ENCODE peak calls at places on chromosomes 16 and 17, in ten cellular contexts. One of them, this sample, is unnamed.

GRCh38 chr17:75769536-75769935 is 4.5 kb upstream of the GALK1 start:
- DNase-seq in frontal cortex: no peak
- DNase-seq in HTR-8/SVneo: no peak
- DNase-seq in NCI-H510A treated with DMSO at 0.1 percent for 48 hours: peak
- DNase-seq in NCI-H1092: no peak
- DNase-seq in GM23248: no peak
- DNase-seq in activated T-cell treated with anti-CD3 and anti-CD28 coated beads for 24 hours: no peak
- DNase-seq in DMS53: peak
- DNase-seq in kidney glomerular epithelial cell: no peak
- DNase-seq in neural crest cell: no peak
- DNase-seq in this sample: no peak

GRCh38 chr17:16989953-16990860 is 18.3 kb upstream of the TNFRSF13B start:
- DNase-seq in frontal cortex: no peak
- DNase-seq in HTR-8/SVneo: no peak
- DNase-seq in NCI-H510A treated with DMSO at 0.1 percent for 48 hours: no peak
- DNase-seq in NCI-H1092: no peak
- DNase-seq in GM23248: peak
- DNase-seq in activated T-cell treated with anti-CD3 and anti-CD28 coated beads for 24 hours: no peak
- DNase-seq in DMS53: peak
- DNase-seq in kidney glomerular epithelial cell: no peak
- DNase-seq in neural crest cell: no peak
- DNase-seq in this sample: peak

GRCh38 chr16:49527621-49528020 is 154.0 kb downstream of the C16orf78 start:
- DNase-seq in frontal cortex: no peak
- DNase-seq in HTR-8/SVneo: no peak
- DNase-seq in NCI-H510A treated with DMSO at 0.1 percent for 48 hours: no peak
- DNase-seq in NCI-H1092: no peak
- DNase-seq in GM23248: no peak
- DNase-seq in activated T-cell treated with anti-CD3 and anti-CD28 coated beads for 24 hours: no peak
- DNase-seq in DMS53: no peak
- DNase-seq in kidney glomerular epithelial cell: no peak
- DNase-seq in neural crest cell: no peak
- DNase-seq in this sample: no peak

GRCh38 chr17:2798188-2798587 is 1.9 kb downstream of the RAP1GAP2 start:
- DNase-seq in frontal cortex: no peak
- DNase-seq in HTR-8/SVneo: no peak
- DNase-seq in NCI-H510A treated with DMSO at 0.1 percent for 48 hours: no peak
- DNase-seq in NCI-H1092: no peak
- DNase-seq in GM23248: no peak
- DNase-seq in activated T-cell treated with anti-CD3 and anti-CD28 coated beads for 24 hours: no peak
- DNase-seq in DMS53: no peak
- DNase-seq in kidney glomerular epithelial cell: no peak
- DNase-seq in neural crest cell: no peak
- DNase-seq in this sample: no peak

GRCh38 chr17:13398853-13399252 is 202.9 kb downstream of the HS3ST3A1 start:
- DNase-seq in frontal cortex: no peak
- DNase-seq in HTR-8/SVneo: no peak
- DNase-seq in NCI-H510A treated with DMSO at 0.1 percent for 48 hours: no peak
- DNase-seq in NCI-H1092: no peak
- DNase-seq in GM23248: no peak
- DNase-seq in activated T-cell treated with anti-CD3 and anti-CD28 coated beads for 24 hours: no peak
- DNase-seq in DMS53: no peak
- DNase-seq in kidney glomerular epithelial cell: no peak
- DNase-seq in neural crest cell: no peak
- DNase-seq in this sample: no peak

GRCh38 chr16:84970447-84971127 is 40.7 kb downstream of the ZDHHC7 start:
- DNase-seq in frontal cortex: peak
- DNase-seq in HTR-8/SVneo: peak
- DNase-seq in NCI-H510A treated with DMSO at 0.1 percent for 48 hours: peak
- DNase-seq in NCI-H1092: peak
- DNase-seq in GM23248: peak
- DNase-seq in activated T-cell treated with anti-CD3 and anti-CD28 coated beads for 24 hours: peak
- DNase-seq in DMS53: peak
- DNase-seq in kidney glomerular epithelial cell: peak
- DNase-seq in neural crest cell: peak
- DNase-seq in this sample: peak

GRCh38 chr16:84442416-84443145 is 61.9 kb downstream of the MEAK7 start:
- DNase-seq in frontal cortex: no peak
- DNase-seq in HTR-8/SVneo: no peak
- DNase-seq in NCI-H510A treated with DMSO at 0.1 percent for 48 hours: no peak
- DNase-seq in NCI-H1092: no peak
- DNase-seq in GM23248: no peak
- DNase-seq in activated T-cell treated with anti-CD3 and anti-CD28 coated beads for 24 hours: no peak
- DNase-seq in DMS53: no peak
- DNase-seq in kidney glomerular epithelial cell: no peak
- DNase-seq in neural crest cell: no peak
- DNase-seq in this sample: no peak

GRCh38 chr16:4909825-4910224 is 27.1 kb downstream of the PPL start:
- DNase-seq in frontal cortex: no peak
- DNase-seq in HTR-8/SVneo: no peak
- DNase-seq in NCI-H510A treated with DMSO at 0.1 percent for 48 hours: no peak
- DNase-seq in NCI-H1092: no peak
- DNase-seq in GM23248: no peak
- DNase-seq in activated T-cell treated with anti-CD3 and anti-CD28 coated beads for 24 hours: no peak
- DNase-seq in DMS53: no peak
- DNase-seq in kidney glomerular epithelial cell: no peak
- DNase-seq in neural crest cell: no peak
- DNase-seq in this sample: no peak

GRCh38 chr17:42989726-42990652 is 8.2 kb upstream of the RPL27 start:
- DNase-seq in frontal cortex: no peak
- DNase-seq in HTR-8/SVneo: no peak
- DNase-seq in NCI-H510A treated with DMSO at 0.1 percent for 48 hours: no peak
- DNase-seq in NCI-H1092: no peak
- DNase-seq in GM23248: peak
- DNase-seq in activated T-cell treated with anti-CD3 and anti-CD28 coated beads for 24 hours: no peak
- DNase-seq in DMS53: peak
- DNase-seq in kidney glomerular epithelial cell: peak
- DNase-seq in neural crest cell: no peak
- DNase-seq in this sample: peak

GRCh38 chr17:4533522-4534502 is 21.4 kb downstream of the MYBBP1A start:
- DNase-seq in frontal cortex: no peak
- DNase-seq in HTR-8/SVneo: no peak
- DNase-seq in NCI-H510A treated with DMSO at 0.1 percent for 48 hours: no peak
- DNase-seq in NCI-H1092: no peak
- DNase-seq in GM23248: peak
- DNase-seq in activated T-cell treated with anti-CD3 and anti-CD28 coated beads for 24 hours: no peak
- DNase-seq in DMS53: peak
- DNase-seq in kidney glomerular epithelial cell: peak
- DNase-seq in neural crest cell: peak
- DNase-seq in this sample: no peak

GRCh38 chr17:45345246-45345553 is 28.4 kb upstream of the MAP3K14 start:
- DNase-seq in frontal cortex: no peak
- DNase-seq in HTR-8/SVneo: no peak
- DNase-seq in NCI-H510A treated with DMSO at 0.1 percent for 48 hours: no peak
- DNase-seq in NCI-H1092: no peak
- DNase-seq in GM23248: no peak
- DNase-seq in activated T-cell treated with anti-CD3 and anti-CD28 coated beads for 24 hours: no peak
- DNase-seq in DMS53: no peak
- DNase-seq in kidney glomerular epithelial cell: no peak
- DNase-seq in neural crest cell: no peak
- DNase-seq in this sample: no peak

GRCh38 chr17:45073414-45074070 is 12.4 kb downstream of the NMT1 start:
- DNase-seq in frontal cortex: no peak
- DNase-seq in HTR-8/SVneo: no peak
- DNase-seq in NCI-H510A treated with DMSO at 0.1 percent for 48 hours: no peak
- DNase-seq in NCI-H1092: no peak
- DNase-seq in GM23248: peak
- DNase-seq in activated T-cell treated with anti-CD3 and anti-CD28 coated beads for 24 hours: no peak
- DNase-seq in DMS53: no peak
- DNase-seq in kidney glomerular epithelial cell: no peak
- DNase-seq in neural crest cell: no peak
- DNase-seq in this sample: peak

GRCh38 chr16:82580293-82580900 is 46.4 kb upstream of the CDH13 start:
- DNase-seq in frontal cortex: peak
- DNase-seq in HTR-8/SVneo: peak
- DNase-seq in NCI-H510A treated with DMSO at 0.1 percent for 48 hours: peak
- DNase-seq in NCI-H1092: peak
- DNase-seq in GM23248: peak
- DNase-seq in activated T-cell treated with anti-CD3 and anti-CD28 coated beads for 24 hours: no peak
- DNase-seq in DMS53: peak
- DNase-seq in kidney glomerular epithelial cell: peak
- DNase-seq in neural crest cell: no peak
- DNase-seq in this sample: peak

GRCh38 chr17:79913451-79913850 is 74.2 kb upstream of the CBX4 start:
- DNase-seq in frontal cortex: no peak
- DNase-seq in HTR-8/SVneo: no peak
- DNase-seq in NCI-H510A treated with DMSO at 0.1 percent for 48 hours: no peak
- DNase-seq in NCI-H1092: no peak
- DNase-seq in GM23248: no peak
- DNase-seq in activated T-cell treated with anti-CD3 and anti-CD28 coated beads for 24 hours: no peak
- DNase-seq in DMS53: no peak
- DNase-seq in kidney glomerular epithelial cell: no peak
- DNase-seq in neural crest cell: no peak
- DNase-seq in this sample: no peak

GRCh38 chr17:59372138-59372751 is 40.8 kb downstream of the YPEL2 start:
- DNase-seq in frontal cortex: no peak
- DNase-seq in HTR-8/SVneo: no peak
- DNase-seq in NCI-H510A treated with DMSO at 0.1 percent for 48 hours: no peak
- DNase-seq in NCI-H1092: no peak
- DNase-seq in GM23248: peak
- DNase-seq in activated T-cell treated with anti-CD3 and anti-CD28 coated beads for 24 hours: no peak
- DNase-seq in DMS53: peak
- DNase-seq in kidney glomerular epithelial cell: peak
- DNase-seq in neural crest cell: no peak
- DNase-seq in this sample: peak

This sample was measured in AG20443.